ENCODE peak calls at places on chromosome 13, in six cellular contexts. C, M, I, Y, D and Q are unnamed samples.

GRCh38 chr13:89401209-89401810 is 1730.1 kb downstream of the SLITRK5 start:
- DNase-seq in D (no peak), Y (no peak), M (peak), I (peak), C (no peak), Q (peak)

GRCh38 chr13:75333103-75333502 is 148.9 kb downstream of the TBC1D4 start:
- DNase-seq in C (no peak), M (no peak), Y (no peak), D (no peak), I (no peak), Q (no peak)

GRCh38 chr13:99067160-99067985 is 89.5 kb upstream of the DOCK9 start:
- DNase-seq in I (peak), M (peak), C (no peak), Y (no peak), D (no peak), Q (peak)

GRCh38 chr13:26602783-26603182 is 45.3 kb downstream of the WASF3 start:
- DNase-seq in I (no peak), Y (no peak), C (no peak), M (no peak), D (no peak), Q (no peak)

GRCh38 chr13:97875218-97875617 is 78.3 kb upstream of the IPO5 start:
- DNase-seq in C (no peak), D (no peak), M (no peak), Y (peak), I (no peak), Q (peak)

GRCh38 chr13:40981361-40981760 is 37.8 kb downstream of the ELF1 start:
- DNase-seq in Y (no peak), D (no peak), C (no peak), M (no peak), I (peak), Q (no peak)

GRCh38 chr13:110705356-110705825 is 525 bp downstream of the CARS2 start:
- DNase-seq in D (no peak), I (no peak), C (no peak), Y (no peak), M (no peak), Q (no peak)

GRCh38 chr13:29496241-29496712 is 99.2 kb downstream of the SLC7A1 start:
- DNase-seq in C (no peak), I (no peak), Y (no peak), D (no peak), M (no peak), Q (no peak)

GRCh38 chr13:42110410-42111155 is 62.1 kb downstream of the DGKH start:
- DNase-seq in Y (no peak), M (peak), I (peak), C (no peak), D (peak), Q (peak)

GRCh38 chr13:35917942-35918645 is 213.1 kb downstream of the DCLK1 start:
- DNase-seq in D (no peak), M (peak), C (no peak), I (no peak), Y (no peak), Q (no peak)

GRCh38 chr13:109297628-109298027 is 488.8 kb downstream of the IRS2 start:
- DNase-seq in D (no peak), Y (no peak), C (no peak), I (peak), M (peak), Q (no peak)

GRCh38 chr13:94419304-94419943 is 60.1 kb downstream of the DCT start:
- DNase-seq in C (no peak), Y (no peak), I (peak), D (no peak), M (peak), Q (no peak)

GRCh38 chr13:95176611-95177259 is 124.5 kb downstream of the ABCC4 start:
- DNase-seq in M (peak), D (no peak), Y (no peak), I (peak), C (no peak), Q (no peak)

GRCh38 chr13:51805925-51806324 is 2.0 kb upstream of the DHRS12 start:
- DNase-seq in I (no peak), Y (no peak), D (no peak), M (no peak), C (no peak), Q (no peak)

GRCh38 chr13:40987606-40988280 is 31.4 kb downstream of the ELF1 start:
- DNase-seq in I (no peak), D (no peak), Y (no peak), C (no peak), M (peak), Q (no peak)

GRCh38 chr13:83980322-83980721 is 98.0 kb upstream of the SLITRK1 start:
- DNase-seq in I (no peak), M (peak), Y (no peak), D (no peak), C (no peak), Q (peak)

GRCh38 chr13:26590951-26591350 is 33.5 kb downstream of the WASF3 start:
- DNase-seq in Y (no peak), M (no peak), C (no peak), I (no peak), D (no peak), Q (peak)

GRCh38 chr13:114019367-114019766 is 45.5 kb upstream of the C13orf46 start:
- DNase-seq in M (no peak), D (no peak), Y (no peak), C (peak), I (no peak), Q (peak)

GRCh38 chr13:99176309-99177276 is 24.1 kb upstream of the UBAC2 start:
- DNase-seq in M (peak), Y (peak), D (peak), I (peak), C (peak), Q (peak)

GRCh38 chr13:111866731-111867245 is 200.2 kb upstream of the SOX1 start:
- DNase-seq in I (no peak), M (no peak), Y (no peak), C (no peak), D (no peak), Q (no peak)

GRCh38 chr13:110965038-110965754 is 50.3 kb upstream of the ANKRD10 start:
- DNase-seq in Y (no peak), C (no peak), I (peak), M (peak), D (no peak), Q (no peak)

GRCh38 chr13:113410472-113411201 is 42.7 kb downstream of the ADPRHL1 start:
- DNase-seq in Y (no peak), M (peak), C (no peak), D (no peak), I (peak), Q (peak)

GRCh38 chr13:21395953-21396352 is 63.1 kb downstream of the ZDHHC20 start:
- DNase-seq in M (no peak), C (no peak), D (no peak), I (no peak), Y (no peak), Q (no peak)

GRCh38 chr13:93355094-93355493 is 128.5 kb downstream of the GPC6 start:
- DNase-seq in Y (no peak), I (no peak), M (no peak), C (no peak), D (no peak), Q (no peak)

GRCh38 chr13:106246237-106246636 is 289.2 kb downstream of the EFNB2 start:
- DNase-seq in Y (no peak), M (no peak), I (no peak), D (no peak), C (no peak), Q (no peak)

GRCh38 chr13:44031555-44031954 is 151.9 kb downstream of the LACC1 start:
- DNase-seq in C (peak), D (no peak), Y (no peak), I (no peak), M (no peak), Q (peak)
- H2BK15ac ChIP-seq in C (no peak), D (no peak), Y (no peak), I (no peak), M (no peak), Q (no peak)

GRCh38 chr13:31663880-31664585 is 75.3 kb upstream of the RXFP2 start:
- DNase-seq in Y (no peak), C (no peak), D (no peak), I (no peak), M (no peak), Q (peak)
- H2BK15ac ChIP-seq in Y (no peak), C (no peak), D (no peak), I (no peak), M (no peak), Q (peak)

GRCh38 chr13:48151766-48152165 is 56.9 kb upstream of the MED4 start:
- DNase-seq in D (no peak), C (no peak), I (no peak), M (no peak), Y (no peak), Q (no peak)

GRCh38 chr13:48154671-48155070 is 59.8 kb upstream of the MED4 start:
- DNase-seq in D (no peak), Y (no peak), C (no peak), M (no peak), I (no peak), Q (no peak)

GRCh38 chr13:48151343-48151742 is 56.4 kb upstream of the MED4 start:
- DNase-seq in I (no peak), D (no peak), M (no peak), Y (no peak), C (no peak), Q (no peak)

GRCh38 chr13:48155850-48156249 is 60.9 kb upstream of the MED4 start:
- DNase-seq in C (no peak), D (no peak), I (peak), M (peak), Y (no peak), Q (no peak)

GRCh38 chr13:48153186-48153585 is 58.3 kb upstream of the MED4 start:
- DNase-seq in I (no peak), Y (no peak), D (no peak), M (no peak), C (no peak), Q (no peak)
- H2BK15ac ChIP-seq in I (no peak), Y (no peak), D (no peak), M (no peak), C (no peak), Q (no peak)

DNA sequence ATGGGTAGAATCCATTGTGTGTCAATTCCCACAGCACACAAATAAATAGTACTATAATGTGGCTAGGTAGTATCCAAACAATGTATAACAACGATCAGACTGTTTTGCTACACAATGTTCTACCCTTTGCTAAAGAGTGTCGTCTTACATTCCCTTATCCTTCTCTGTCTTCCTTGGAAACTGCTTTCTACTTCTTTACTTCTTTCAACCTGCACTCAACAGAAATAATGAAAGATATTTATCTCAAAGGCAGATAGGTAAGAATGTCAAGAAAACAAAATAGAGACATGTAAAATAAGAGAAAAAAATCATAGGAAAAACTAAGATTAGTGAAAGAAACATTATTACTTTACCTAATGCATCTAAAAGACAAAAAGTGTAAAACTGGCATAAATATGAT is 814.7 kb downstream of the PCDH9 start:
- DNase-seq in D (no peak), I (no peak), M (no peak), Y (no peak), C (no peak), Q (no peak)
- H2BK15ac ChIP-seq in D (no peak), I (no peak), M (no peak), Y (no peak), C (no peak), Q (no peak)

GRCh38 chr13:27601208-27601607 is 19.1 kb downstream of the LNX2 start:
- DNase-seq in I (no peak), Y (no peak), D (no peak), C (no peak), M (no peak), Q (no peak)

GRCh38 chr13:27605099-27605498 is 15.2 kb downstream of the LNX2 start:
- DNase-seq in I (no peak), D (no peak), M (no peak), Y (no peak), C (no peak), Q (no peak)

GRCh38 chr13:27605610-27606200 is 14.6 kb downstream of the LNX2 start:
- DNase-seq in I (peak), D (no peak), Y (no peak), C (no peak), M (peak), Q (no peak)

GRCh38 chr13:27601771-27602170 is 18.6 kb downstream of the LNX2 start:
- DNase-seq in C (no peak), I (no peak), Y (no peak), D (no peak), M (no peak), Q (no peak)

DNA sequence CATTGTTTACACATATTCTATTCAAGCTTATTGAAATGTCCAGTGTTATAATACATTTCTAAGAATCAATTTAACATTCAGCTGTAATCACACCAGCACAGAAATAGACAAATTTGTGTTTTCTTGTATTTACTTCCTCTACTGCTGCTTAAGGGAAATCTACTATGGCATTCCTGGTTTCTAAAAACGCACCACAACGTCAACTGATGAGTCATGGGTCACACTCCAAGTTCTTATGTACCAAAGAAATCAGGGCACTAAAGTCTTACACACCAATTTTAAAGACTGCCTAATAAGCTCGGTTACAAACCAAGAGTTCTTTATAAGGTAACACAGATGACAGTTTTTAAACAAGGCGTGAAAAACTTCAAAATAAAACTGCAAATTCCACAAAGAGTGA is 13.2 kb downstream of the LNX2 start:
- DNase-seq in C (no peak), Y (no peak), M (peak), I (peak), D (no peak), Q (peak)
- H2BK15ac ChIP-seq in C (no peak), Y (no peak), M (no peak), I (no peak), D (no peak), Q (no peak)

GRCh38 chr13:107642841-107643240 is 572.5 kb downstream of the LIG4 start:
- DNase-seq in I (no peak), M (peak), D (no peak), C (no peak), Y (no peak), Q (no peak)
- H2BK15ac ChIP-seq in I (no peak), M (peak), D (no peak), C (no peak), Y (no peak), Q (no peak)